ENCODE peak calls at places on chromosomes 1 and 21, in eight cellular contexts. One of them, this sample, is unnamed.

GRCh38 chr1:154304664-154305337 is 16.1 kb upstream of the AQP10 start:
- DNase-seq in kidney tubule cell: peak
- DNase-seq in hepatic stellate cell: no peak
- DNase-seq in hippocampal formation: no peak
- DNase-seq in activated CD4-positive, alpha-beta T cell treated with anti-CD3 and anti-CD28 coated beads for 36 hours: peak
- DNase-seq in stomach: no peak
- DNase-seq in RPMI7951: peak
- DNase-seq in breast epithelium: no peak
- DNase-seq in this sample: no peak

GRCh38 chr21:46219591-46220239 is 8.9 kb downstream of the LSS start:
- DNase-seq in RPMI7951: no peak
- DNase-seq in hippocampal formation: no peak
- DNase-seq in hepatic stellate cell: no peak
- DNase-seq in stomach: no peak
- DNase-seq in kidney tubule cell: no peak
- DNase-seq in activated CD4-positive, alpha-beta T cell treated with anti-CD3 and anti-CD28 coated beads for 36 hours: no peak
- DNase-seq in breast epithelium: peak
- DNase-seq in this sample: peak

GRCh38 chr1:9870572-9870971 is 39.5 kb downstream of the CTNNBIP1 start:
- DNase-seq in RPMI7951: no peak
- DNase-seq in activated CD4-positive, alpha-beta T cell treated with anti-CD3 and anti-CD28 coated beads for 36 hours: no peak
- DNase-seq in stomach: no peak
- DNase-seq in hepatic stellate cell: no peak
- DNase-seq in kidney tubule cell: no peak
- DNase-seq in breast epithelium: no peak
- DNase-seq in hippocampal formation: no peak
- DNase-seq in this sample: no peak

GRCh38 chr1:245715970-245716369 is 561.2 kb downstream of the KIF26B start:
- DNase-seq in hippocampal formation: no peak
- DNase-seq in RPMI7951: peak
- DNase-seq in activated CD4-positive, alpha-beta T cell treated with anti-CD3 and anti-CD28 coated beads for 36 hours: no peak
- DNase-seq in hepatic stellate cell: peak
- DNase-seq in breast epithelium: no peak
- DNase-seq in stomach: no peak
- DNase-seq in kidney tubule cell: peak
- DNase-seq in this sample: no peak

GRCh38 chr1:27622828-27623227 is 12.2 kb downstream of the FGR start:
- DNase-seq in breast epithelium: no peak
- DNase-seq in hippocampal formation: no peak
- DNase-seq in stomach: no peak
- DNase-seq in RPMI7951: no peak
- DNase-seq in kidney tubule cell: no peak
- DNase-seq in activated CD4-positive, alpha-beta T cell treated with anti-CD3 and anti-CD28 coated beads for 36 hours: no peak
- DNase-seq in hepatic stellate cell: no peak
- DNase-seq in this sample: no peak

GRCh38 chr1:207822124-207822601 is 70.3 kb downstream of the CD46 start:
- DNase-seq in stomach: no peak
- DNase-seq in hepatic stellate cell: no peak
- DNase-seq in kidney tubule cell: peak
- DNase-seq in activated CD4-positive, alpha-beta T cell treated with anti-CD3 and anti-CD28 coated beads for 36 hours: no peak
- DNase-seq in hippocampal formation: no peak
- DNase-seq in RPMI7951: no peak
- DNase-seq in breast epithelium: no peak
- DNase-seq in this sample: no peak

GRCh38 chr1:169526120-169526832 is 40.5 kb upstream of the SLC19A2 start:
- DNase-seq in stomach: no peak
- DNase-seq in breast epithelium: no peak
- DNase-seq in hippocampal formation: no peak
- DNase-seq in activated CD4-positive, alpha-beta T cell treated with anti-CD3 and anti-CD28 coated beads for 36 hours: no peak
- DNase-seq in kidney tubule cell: no peak
- DNase-seq in hepatic stellate cell: no peak
- DNase-seq in RPMI7951: no peak
- DNase-seq in this sample: no peak

GRCh38 chr1:192709544-192709943 is 73.6 kb downstream of the RGS13 start:
- DNase-seq in RPMI7951: peak
- DNase-seq in kidney tubule cell: peak
- DNase-seq in activated CD4-positive, alpha-beta T cell treated with anti-CD3 and anti-CD28 coated beads for 36 hours: no peak
- DNase-seq in breast epithelium: no peak
- DNase-seq in stomach: no peak
- DNase-seq in hepatic stellate cell: no peak
- DNase-seq in hippocampal formation: no peak
- DNase-seq in this sample: no peak

GRCh38 chr1:229121845-229122436 is 149.0 kb upstream of the RAB4A start:
- DNase-seq in hepatic stellate cell: no peak
- DNase-seq in kidney tubule cell: no peak
- DNase-seq in hippocampal formation: no peak
- DNase-seq in breast epithelium: no peak
- DNase-seq in activated CD4-positive, alpha-beta T cell treated with anti-CD3 and anti-CD28 coated beads for 36 hours: no peak
- DNase-seq in RPMI7951: no peak
- DNase-seq in stomach: no peak
- DNase-seq in this sample: peak

GRCh38 chr1:67801903-67802302 is 31.4 kb downstream of the GNG12 start:
- DNase-seq in RPMI7951: peak
- DNase-seq in kidney tubule cell: peak
- DNase-seq in stomach: no peak
- DNase-seq in hippocampal formation: no peak
- DNase-seq in breast epithelium: no peak
- DNase-seq in activated CD4-positive, alpha-beta T cell treated with anti-CD3 and anti-CD28 coated beads for 36 hours: no peak
- DNase-seq in hepatic stellate cell: no peak
- DNase-seq in this sample: no peak

GRCh38 chr1:118920124-118920675 is 67.9 kb downstream of the TBX15 start:
- DNase-seq in RPMI7951: no peak
- DNase-seq in hepatic stellate cell: no peak
- DNase-seq in activated CD4-positive, alpha-beta T cell treated with anti-CD3 and anti-CD28 coated beads for 36 hours: no peak
- DNase-seq in hippocampal formation: no peak
- DNase-seq in kidney tubule cell: no peak
- DNase-seq in stomach: no peak
- DNase-seq in breast epithelium: no peak
- DNase-seq in this sample: no peak

GRCh38 chr1:53732912-53733317 is 6.0 kb downstream of the GLIS1 start:
- DNase-seq in hepatic stellate cell: peak
- DNase-seq in RPMI7951: peak
- DNase-seq in breast epithelium: no peak
- DNase-seq in stomach: no peak
- DNase-seq in activated CD4-positive, alpha-beta T cell treated with anti-CD3 and anti-CD28 coated beads for 36 hours: no peak
- DNase-seq in hippocampal formation: no peak
- DNase-seq in kidney tubule cell: peak
- DNase-seq in this sample: peak

GRCh38 chr1:223234164-223234501 is 91.1 kb upstream of the TLR5 start:
- DNase-seq in stomach: no peak
- DNase-seq in kidney tubule cell: no peak
- DNase-seq in RPMI7951: no peak
- DNase-seq in breast epithelium: no peak
- DNase-seq in activated CD4-positive, alpha-beta T cell treated with anti-CD3 and anti-CD28 coated beads for 36 hours: no peak
- DNase-seq in hippocampal formation: no peak
- DNase-seq in hepatic stellate cell: no peak
- DNase-seq in this sample: no peak

GRCh38 chr1:161432091-161432490 is 64.4 kb upstream of the CFAP126 start:
- DNase-seq in hepatic stellate cell: no peak
- DNase-seq in stomach: no peak
- DNase-seq in activated CD4-positive, alpha-beta T cell treated with anti-CD3 and anti-CD28 coated beads for 36 hours: no peak
- DNase-seq in kidney tubule cell: no peak
- DNase-seq in breast epithelium: no peak
- DNase-seq in hippocampal formation: no peak
- DNase-seq in RPMI7951: no peak
- DNase-seq in this sample: no peak

GRCh38 chr1:68819190-68819829 is 322.4 kb upstream of the DEPDC1 start:
- DNase-seq in hepatic stellate cell: peak
- DNase-seq in RPMI7951: no peak
- DNase-seq in stomach: no peak
- DNase-seq in hippocampal formation: no peak
- DNase-seq in activated CD4-positive, alpha-beta T cell treated with anti-CD3 and anti-CD28 coated beads for 36 hours: no peak
- DNase-seq in breast epithelium: no peak
- DNase-seq in kidney tubule cell: peak
- DNase-seq in this sample: peak

GRCh38 chr1:52825868-52826267 is 16.7 kb upstream of the ZYG11A start:
- DNase-seq in activated CD4-positive, alpha-beta T cell treated with anti-CD3 and anti-CD28 coated beads for 36 hours: no peak
- DNase-seq in breast epithelium: no peak
- DNase-seq in kidney tubule cell: no peak
- DNase-seq in stomach: no peak
- DNase-seq in hepatic stellate cell: no peak
- DNase-seq in hippocampal formation: no peak
- DNase-seq in RPMI7951: no peak
- DNase-seq in this sample: peak

GRCh38 chr1:40312238-40313205 is 4.6 kb downstream of the COL9A2 start:
- DNase-seq in breast epithelium: no peak
- DNase-seq in stomach: peak
- DNase-seq in RPMI7951: peak
- DNase-seq in kidney tubule cell: no peak
- DNase-seq in hepatic stellate cell: no peak
- DNase-seq in hippocampal formation: no peak
- DNase-seq in activated CD4-positive, alpha-beta T cell treated with anti-CD3 and anti-CD28 coated beads for 36 hours: peak
- DNase-seq in this sample: no peak

GRCh38 chr1:247407180-247407616 is 8.8 kb upstream of the NLRP3 start:
- DNase-seq in RPMI7951: peak
- DNase-seq in kidney tubule cell: no peak
- DNase-seq in activated CD4-positive, alpha-beta T cell treated with anti-CD3 and anti-CD28 coated beads for 36 hours: peak
- DNase-seq in hepatic stellate cell: no peak
- DNase-seq in stomach: peak
- DNase-seq in hippocampal formation: no peak
- DNase-seq in breast epithelium: no peak
- DNase-seq in this sample: no peak

GRCh38 chr1:202709276-202710041 is 795 bp downstream of the SYT2 start:
- DNase-seq in kidney tubule cell: no peak
- DNase-seq in RPMI7951: no peak
- DNase-seq in hippocampal formation: no peak
- DNase-seq in hepatic stellate cell: no peak
- DNase-seq in stomach: no peak
- DNase-seq in breast epithelium: no peak
- DNase-seq in activated CD4-positive, alpha-beta T cell treated with anti-CD3 and anti-CD28 coated beads for 36 hours: no peak
- DNase-seq in this sample: no peak

GRCh38 chr1:14806772-14807171 is 208.3 kb downstream of the KAZN start:
- DNase-seq in kidney tubule cell: no peak
- DNase-seq in hepatic stellate cell: no peak
- DNase-seq in RPMI7951: no peak
- DNase-seq in breast epithelium: no peak
- DNase-seq in hippocampal formation: no peak
- DNase-seq in stomach: no peak
- DNase-seq in activated CD4-positive, alpha-beta T cell treated with anti-CD3 and anti-CD28 coated beads for 36 hours: no peak
- DNase-seq in this sample: no peak

GRCh38 chr1:18666317-18666920 is 35.8 kb downstream of the PAX7 start:
- DNase-seq in hippocampal formation: no peak
- DNase-seq in stomach: peak
- DNase-seq in RPMI7951: no peak
- DNase-seq in hepatic stellate cell: no peak
- DNase-seq in activated CD4-positive, alpha-beta T cell treated with anti-CD3 and anti-CD28 coated beads for 36 hours: no peak
- DNase-seq in kidney tubule cell: no peak
- DNase-seq in breast epithelium: peak
- DNase-seq in this sample: no peak

GRCh38 chr1:64459743-64460142 is 10.2 kb upstream of the CACHD1 start:
- DNase-seq in stomach: no peak
- DNase-seq in hippocampal formation: no peak
- DNase-seq in breast epithelium: no peak
- DNase-seq in RPMI7951: no peak
- DNase-seq in activated CD4-positive, alpha-beta T cell treated with anti-CD3 and anti-CD28 coated beads for 36 hours: no peak
- DNase-seq in kidney tubule cell: peak
- DNase-seq in hepatic stellate cell: no peak
- DNase-seq in this sample: no peak

GRCh38 chr1:2949966-2950925 is 71.0 kb upstream of the ACTRT2 start:
- DNase-seq in hepatic stellate cell: no peak
- DNase-seq in breast epithelium: no peak
- DNase-seq in activated CD4-positive, alpha-beta T cell treated with anti-CD3 and anti-CD28 coated beads for 36 hours: no peak
- DNase-seq in hippocampal formation: no peak
- DNase-seq in stomach: no peak
- DNase-seq in RPMI7951: no peak
- DNase-seq in kidney tubule cell: no peak
- DNase-seq in this sample: no peak

GRCh38 chr1:148315081-148315811 is 163.2 kb upstream of the NBPF11 start:
- DNase-seq in hippocampal formation: no peak
- DNase-seq in hepatic stellate cell: no peak
- DNase-seq in stomach: no peak
- DNase-seq in activated CD4-positive, alpha-beta T cell treated with anti-CD3 and anti-CD28 coated beads for 36 hours: no peak
- DNase-seq in breast epithelium: no peak
- DNase-seq in kidney tubule cell: peak
- DNase-seq in RPMI7951: peak
- DNase-seq in this sample: peak

GRCh38 chr21:44892536-44893277 is 19.2 kb upstream of the PTTG1IP start:
- DNase-seq in hippocampal formation: no peak
- DNase-seq in hepatic stellate cell: peak
- DNase-seq in activated CD4-positive, alpha-beta T cell treated with anti-CD3 and anti-CD28 coated beads for 36 hours: peak
- DNase-seq in breast epithelium: no peak
- DNase-seq in stomach: peak
- DNase-seq in kidney tubule cell: peak
- DNase-seq in RPMI7951: no peak
- DNase-seq in this sample: peak

GRCh38 chr1:94438692-94439276 is 20.6 kb downstream of the ABCD3 start:
- DNase-seq in breast epithelium: no peak
- DNase-seq in stomach: no peak
- DNase-seq in hippocampal formation: no peak
- DNase-seq in kidney tubule cell: no peak
- DNase-seq in hepatic stellate cell: no peak
- DNase-seq in activated CD4-positive, alpha-beta T cell treated with anti-CD3 and anti-CD28 coated beads for 36 hours: no peak
- DNase-seq in RPMI7951: no peak
- DNase-seq in this sample: no peak

GRCh38 chr1:27145934-27146354 is 9.0 kb downstream of the SLC9A1 start:
- DNase-seq in kidney tubule cell: peak
- DNase-seq in breast epithelium: peak
- DNase-seq in hippocampal formation: no peak
- DNase-seq in hepatic stellate cell: peak
- DNase-seq in activated CD4-positive, alpha-beta T cell treated with anti-CD3 and anti-CD28 coated beads for 36 hours: peak
- DNase-seq in stomach: no peak
- DNase-seq in RPMI7951: peak
- DNase-seq in this sample: peak

GRCh38 chr1:155938220-155938627 is 3.2 kb upstream of the RXFP4 start:
- DNase-seq in breast epithelium: no peak
- DNase-seq in RPMI7951: peak
- DNase-seq in kidney tubule cell: peak
- DNase-seq in hepatic stellate cell: peak
- DNase-seq in hippocampal formation: peak
- DNase-seq in stomach: no peak
- DNase-seq in activated CD4-positive, alpha-beta T cell treated with anti-CD3 and anti-CD28 coated beads for 36 hours: peak
- DNase-seq in this sample: peak

GRCh38 chr1:102783487-102783886 is 324.8 kb downstream of the COL11A1 start:
- DNase-seq in RPMI7951: no peak
- DNase-seq in kidney tubule cell: no peak
- DNase-seq in hippocampal formation: no peak
- DNase-seq in activated CD4-positive, alpha-beta T cell treated with anti-CD3 and anti-CD28 coated beads for 36 hours: no peak
- DNase-seq in breast epithelium: no peak
- DNase-seq in hepatic stellate cell: no peak
- DNase-seq in stomach: no peak
- DNase-seq in this sample: no peak

GRCh38 chr1:91920001-91920400 is 29.2 kb upstream of the BRDT start:
- DNase-seq in stomach: no peak
- DNase-seq in hepatic stellate cell: no peak
- DNase-seq in activated CD4-positive, alpha-beta T cell treated with anti-CD3 and anti-CD28 coated beads for 36 hours: no peak
- DNase-seq in RPMI7951: peak
- DNase-seq in kidney tubule cell: no peak
- DNase-seq in hippocampal formation: no peak
- DNase-seq in breast epithelium: no peak
- DNase-seq in this sample: no peak

GRCh38 chr1:228102791-228103620 is at the start of gene C1orf35:
- DNase-seq in breast epithelium: peak
- DNase-seq in RPMI7951: peak
- DNase-seq in hepatic stellate cell: peak
- DNase-seq in hippocampal formation: peak
- DNase-seq in stomach: peak
- DNase-seq in activated CD4-positive, alpha-beta T cell treated with anti-CD3 and anti-CD28 coated beads for 36 hours: peak
- DNase-seq in kidney tubule cell: peak
- DNase-seq in this sample: peak

GRCh38 chr21:16176570-16176969 is 446.8 kb downstream of the USP25 start:
- DNase-seq in RPMI7951: no peak
- DNase-seq in hippocampal formation: no peak
- DNase-seq in stomach: no peak
- DNase-seq in hepatic stellate cell: no peak
- DNase-seq in activated CD4-positive, alpha-beta T cell treated with anti-CD3 and anti-CD28 coated beads for 36 hours: no peak
- DNase-seq in kidney tubule cell: no peak
- DNase-seq in breast epithelium: no peak
- DNase-seq in this sample: no peak

GRCh38 chr1:110048923-110049601 is 14.6 kb downstream of the STRIP1 start:
- DNase-seq in hepatic stellate cell: no peak
- DNase-seq in hippocampal formation: peak
- DNase-seq in stomach: peak
- DNase-seq in RPMI7951: no peak
- DNase-seq in kidney tubule cell: no peak
- DNase-seq in breast epithelium: no peak
- DNase-seq in activated CD4-positive, alpha-beta T cell treated with anti-CD3 and anti-CD28 coated beads for 36 hours: no peak
- DNase-seq in this sample: no peak

GRCh38 chr1:246583448-246584185 is 17.4 kb downstream of the CNST start:
- DNase-seq in RPMI7951: peak
- DNase-seq in activated CD4-positive, alpha-beta T cell treated with anti-CD3 and anti-CD28 coated beads for 36 hours: no peak
- DNase-seq in hippocampal formation: no peak
- DNase-seq in hepatic stellate cell: no peak
- DNase-seq in breast epithelium: no peak
- DNase-seq in kidney tubule cell: no peak
- DNase-seq in stomach: peak
- DNase-seq in this sample: no peak

This sample was measured in A673.